ENCODE peak calls at places on chromosomes 5 and 9, in five cellular contexts. One of them, this sample, is unnamed.

GRCh38 chr5:107476783-107477182 is 194.0 kb downstream of the EFNA5 start:
- DNase-seq in pancreas: no peak
- DNase-seq in progenitor cell of endocrine pancreas: no peak
- DNase-seq in heart left ventricle: no peak
- DNase-seq in astrocyte of the cerebellum: no peak
- DNase-seq in this sample: no peak

GRCh38 chr5:103211858-103212500 is 46.6 kb upstream of the MACIR start:
- DNase-seq in pancreas: no peak
- DNase-seq in progenitor cell of endocrine pancreas: no peak
- DNase-seq in heart left ventricle: no peak
- DNase-seq in astrocyte of the cerebellum: no peak
- DNase-seq in this sample: no peak

GRCh38 chr5:154199671-154200220 is 9.2 kb downstream of the GALNT10 start:
- DNase-seq in pancreas: no peak
- DNase-seq in progenitor cell of endocrine pancreas: no peak
- DNase-seq in heart left ventricle: no peak
- DNase-seq in astrocyte of the cerebellum: no peak
- DNase-seq in this sample: no peak

GRCh38 chr9:113709721-113710120 is 166.4 kb upstream of the ZNF618 start:
- DNase-seq in pancreas: no peak
- DNase-seq in progenitor cell of endocrine pancreas: no peak
- DNase-seq in heart left ventricle: no peak
- DNase-seq in astrocyte of the cerebellum: no peak
- DNase-seq in this sample: no peak

GRCh38 chr9:24552526-24552925 is 6.8 kb upstream of the IZUMO3 start:
- DNase-seq in pancreas: no peak
- DNase-seq in progenitor cell of endocrine pancreas: no peak
- DNase-seq in heart left ventricle: no peak
- DNase-seq in astrocyte of the cerebellum: no peak
- DNase-seq in this sample: no peak

GRCh38 chr9:109771084-109771483 is 8.9 kb upstream of the PALM2AKAP2 start:
- DNase-seq in pancreas: no peak
- DNase-seq in progenitor cell of endocrine pancreas: no peak
- DNase-seq in heart left ventricle: no peak
- DNase-seq in astrocyte of the cerebellum: peak
- DNase-seq in this sample: no peak

GRCh38 chr5:66113160-66113559 is 30.9 kb upstream of the SREK1 start:
- DNase-seq in pancreas: no peak
- DNase-seq in progenitor cell of endocrine pancreas: no peak
- DNase-seq in heart left ventricle: no peak
- DNase-seq in astrocyte of the cerebellum: no peak
- DNase-seq in this sample: no peak

GRCh38 chr5:8828596-8829321 is 717.1 kb downstream of the SEMA5A start:
- DNase-seq in pancreas: no peak
- DNase-seq in progenitor cell of endocrine pancreas: no peak
- DNase-seq in heart left ventricle: no peak
- DNase-seq in astrocyte of the cerebellum: no peak
- DNase-seq in this sample: no peak

GRCh38 chr5:71695069-71695468 is 24.0 kb upstream of the CARTPT start:
- DNase-seq in pancreas: no peak
- DNase-seq in progenitor cell of endocrine pancreas: no peak
- DNase-seq in heart left ventricle: no peak
- DNase-seq in astrocyte of the cerebellum: no peak
- DNase-seq in this sample: no peak

GRCh38 chr5:100553209-100553608 is 18.0 kb downstream of the FAM174A start:
- DNase-seq in pancreas: no peak
- DNase-seq in progenitor cell of endocrine pancreas: no peak
- DNase-seq in heart left ventricle: no peak
- DNase-seq in astrocyte of the cerebellum: no peak
- DNase-seq in this sample: no peak

GRCh38 chr5:14082973-14083372 is 60.2 kb upstream of the TRIO start:
- DNase-seq in pancreas: no peak
- DNase-seq in progenitor cell of endocrine pancreas: no peak
- DNase-seq in heart left ventricle: no peak
- DNase-seq in astrocyte of the cerebellum: no peak
- DNase-seq in this sample: no peak

GRCh38 chr5:77210091-77211012 is at the start of gene PDE8B:
- DNase-seq in pancreas: no peak
- DNase-seq in progenitor cell of endocrine pancreas: no peak
- DNase-seq in heart left ventricle: no peak
- DNase-seq in astrocyte of the cerebellum: no peak
- DNase-seq in this sample: no peak

GRCh38 chr5:54593809-54594208 is 76.2 kb downstream of the SNX18 start:
- DNase-seq in pancreas: no peak
- DNase-seq in progenitor cell of endocrine pancreas: no peak
- DNase-seq in heart left ventricle: no peak
- DNase-seq in astrocyte of the cerebellum: no peak
- DNase-seq in this sample: no peak

GRCh38 chr9:272251-273213 is 57.9 kb downstream of the DOCK8 start:
- DNase-seq in pancreas: no peak
- DNase-seq in progenitor cell of endocrine pancreas: no peak
- DNase-seq in heart left ventricle: peak
- DNase-seq in astrocyte of the cerebellum: no peak
- DNase-seq in this sample: no peak

GRCh38 chr5:50406874-50407273 is 34.2 kb downstream of the EMB start:
- DNase-seq in pancreas: no peak
- DNase-seq in progenitor cell of endocrine pancreas: no peak
- DNase-seq in heart left ventricle: no peak
- DNase-seq in astrocyte of the cerebellum: no peak
- DNase-seq in this sample: no peak

GRCh38 chr5:9429691-9430215 is 116.1 kb downstream of the SEMA5A start:
- DNase-seq in pancreas: no peak
- DNase-seq in progenitor cell of endocrine pancreas: no peak
- DNase-seq in heart left ventricle: no peak
- DNase-seq in astrocyte of the cerebellum: no peak
- DNase-seq in this sample: no peak

GRCh38 chr5:17951392-17952169 is 317.3 kb downstream of the TAF11L14 start:
- DNase-seq in pancreas: no peak
- DNase-seq in progenitor cell of endocrine pancreas: no peak
- DNase-seq in heart left ventricle: no peak
- DNase-seq in astrocyte of the cerebellum: no peak
- DNase-seq in this sample: no peak

GRCh38 chr9:83401328-83401895 is 136.8 kb downstream of the FRMD3 start:
- DNase-seq in pancreas: no peak
- DNase-seq in progenitor cell of endocrine pancreas: no peak
- DNase-seq in heart left ventricle: no peak
- DNase-seq in astrocyte of the cerebellum: no peak
- DNase-seq in this sample: no peak

GRCh38 chr9:127209220-127209619 is 55.4 kb upstream of the GARNL3 start:
- DNase-seq in pancreas: no peak
- DNase-seq in progenitor cell of endocrine pancreas: no peak
- DNase-seq in heart left ventricle: no peak
- DNase-seq in astrocyte of the cerebellum: no peak
- DNase-seq in this sample: no peak

GRCh38 chr5:32254987-32255900 is 57.5 kb downstream of the MTMR12 start:
- DNase-seq in pancreas: peak
- DNase-seq in progenitor cell of endocrine pancreas: no peak
- DNase-seq in heart left ventricle: no peak
- DNase-seq in astrocyte of the cerebellum: peak
- DNase-seq in this sample: no peak

GRCh38 chr5:121500262-121500792 is 351.4 kb upstream of the FTMT start:
- DNase-seq in pancreas: no peak
- DNase-seq in progenitor cell of endocrine pancreas: no peak
- DNase-seq in heart left ventricle: no peak
- DNase-seq in astrocyte of the cerebellum: no peak
- DNase-seq in this sample: no peak

GRCh38 chr5:120684749-120685415 is 220.8 kb downstream of the PRR16 start:
- DNase-seq in pancreas: no peak
- DNase-seq in progenitor cell of endocrine pancreas: no peak
- DNase-seq in heart left ventricle: no peak
- DNase-seq in astrocyte of the cerebellum: no peak
- DNase-seq in this sample: no peak

GRCh38 chr5:53008751-53009150 is 19.6 kb downstream of the ITGA2 start:
- DNase-seq in pancreas: no peak
- DNase-seq in progenitor cell of endocrine pancreas: no peak
- DNase-seq in heart left ventricle: no peak
- DNase-seq in astrocyte of the cerebellum: no peak
- DNase-seq in this sample: no peak

GRCh38 chr9:81379655-81380054 is 309.7 kb downstream of the TLE1 start:
- DNase-seq in pancreas: no peak
- DNase-seq in progenitor cell of endocrine pancreas: no peak
- DNase-seq in heart left ventricle: no peak
- DNase-seq in astrocyte of the cerebellum: no peak
- DNase-seq in this sample: no peak